ENCODE peak calls at places on chromosome 22, in five cellular contexts. P, L, K, M and R are unnamed samples.

GRCh38 chr22:36323182-36323854 is 64.4 kb downstream of the MYH9 start:
- DNase-seq in L (no peak), K (peak), P (no peak), M (no peak), R (no peak)

GRCh38 chr22:37340331-37341262 is 58.3 kb downstream of the CYTH4 start:
- DNase-seq in L (no peak), P (no peak), K (no peak), M (peak), R (no peak)

GRCh38 chr22:32005453-32005852 is 37.6 kb upstream of the SLC5A1 start:
- DNase-seq in M (no peak), K (peak), P (no peak), L (no peak), R (peak)

GRCh38 chr22:36510384-36510783 is 3.5 kb upstream of the FOXRED2 start:
- DNase-seq in P (no peak), M (no peak), K (no peak), L (peak), R (no peak)

GRCh38 chr22:36368359-36368983 is 19.3 kb downstream of the MYH9 start:
- DNase-seq in M (no peak), L (no peak), P (peak), K (peak), R (peak)

GRCh38 chr22:46355369-46355995 is 20.0 kb downstream of the TRMU start:
- DNase-seq in P (peak), M (peak), L (peak), K (peak), R (peak)

GRCh38 chr22:44100411-44100810 is 76.3 kb downstream of the PARVB start:
- DNase-seq in P (no peak), L (peak), M (no peak), K (no peak), R (no peak)

GRCh38 chr22:43345356-43345755 is 2.2 kb upstream of the SCUBE1 start:
- DNase-seq in P (no peak), L (no peak), M (no peak), K (no peak), R (no peak)

GRCh38 chr22:19723165-19723989 is at the start of gene GP1BB:
- DNase-seq in L (no peak), K (peak), M (peak), P (no peak), R (peak)

GRCh38 chr22:44181033-44181911 is 547 bp downstream of the PARVG start:
- DNase-seq in K (no peak), L (peak), M (no peak), P (peak), R (no peak)

GRCh38 chr22:16957781-16958180 is 50.2 kb downstream of the GAB4 start:
- DNase-seq in K (no peak), P (no peak), L (no peak), M (no peak), R (no peak)

GRCh38 chr22:35498446-35498845 is 42.2 kb upstream of the RASD2 start:
- DNase-seq in K (no peak), L (no peak), P (no peak), M (no peak), R (no peak)

GRCh38 chr22:20567371-20567847 is 60.0 kb downstream of the MED15 start:
- DNase-seq in K (peak), M (no peak), L (peak), P (peak), R (peak)

GRCh38 chr22:19038164-19038546 is 84.1 kb downstream of the DGCR2 start:
- DNase-seq in P (no peak), K (no peak), M (no peak), L (no peak), R (no peak)

GRCh38 chr22:35804421-35804820 is 86.7 kb downstream of the APOL5 start:
- DNase-seq in P (no peak), L (no peak), M (no peak), K (no peak), R (no peak)

GRCh38 chr22:41324818-41325528 is 23.6 kb downstream of the ZC3H7B start:
- DNase-seq in K (no peak), P (no peak), M (no peak), L (no peak), R (no peak)

GRCh38 chr22:38317237-38317994 is at the start of gene CSNK1E:
- DNase-seq in K (peak), M (peak), L (peak), P (peak), R (peak)

GRCh38 chr22:41481131-41481830 is 12.4 kb downstream of the ACO2 start:
- DNase-seq in L (peak), M (no peak), P (no peak), K (no peak), R (no peak)

GRCh38 chr22:19232620-19233019 is 54.1 kb upstream of the SLC25A1 start:
- DNase-seq in L (no peak), M (no peak), P (no peak), K (peak), R (no peak)

GRCh38 chr22:46061431-46062231 is 84.7 kb upstream of the WNT7B start:
- DNase-seq in M (no peak), K (no peak), P (no peak), L (peak), R (no peak)

GRCh38 chr22:31629741-31630184 is 32.3 kb downstream of the PISD start:
- DNase-seq in P (peak), K (no peak), L (no peak), M (no peak), R (no peak)

GRCh38 chr22:47192106-47192650 is 429.7 kb downstream of the TBC1D22A start:
- DNase-seq in P (no peak), M (no peak), K (no peak), L (peak), R (no peak)

GRCh38 chr22:50711446-50712340 is 26.3 kb upstream of the ACR start:
- DNase-seq in P (no peak), L (peak), K (no peak), M (peak), R (no peak)

GRCh38 chr22:46377566-46378498 is 42.3 kb downstream of the TRMU start:
- DNase-seq in K (peak), M (no peak), P (no peak), L (no peak), R (peak)

DNA sequence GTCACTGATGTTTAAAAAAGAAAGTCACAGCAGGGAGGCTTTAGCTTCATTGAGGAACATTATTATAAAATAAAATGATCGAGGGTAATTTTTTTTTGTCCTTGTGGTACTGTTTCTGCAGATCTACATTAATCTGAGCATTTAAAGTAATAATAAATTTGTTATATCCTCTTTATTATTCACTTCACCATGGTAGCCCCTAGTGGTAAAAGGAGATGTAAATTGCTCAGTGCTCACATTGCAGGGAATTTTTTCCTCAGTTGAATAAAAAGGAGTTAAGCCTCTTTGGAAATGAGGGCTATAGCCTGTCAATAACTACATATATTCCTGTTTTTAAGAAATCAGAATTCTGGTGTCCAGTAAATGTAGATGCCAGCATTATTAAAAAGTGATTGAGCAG is 99.7 kb upstream of the VPREB1 start:
- DNase-seq in M (no peak), K (no peak), L (no peak), P (no peak), R (no peak)
- TF ChIP-seq CTCF in M (peak), K (peak), L (no peak), P (no peak), R (peak)

DNA sequence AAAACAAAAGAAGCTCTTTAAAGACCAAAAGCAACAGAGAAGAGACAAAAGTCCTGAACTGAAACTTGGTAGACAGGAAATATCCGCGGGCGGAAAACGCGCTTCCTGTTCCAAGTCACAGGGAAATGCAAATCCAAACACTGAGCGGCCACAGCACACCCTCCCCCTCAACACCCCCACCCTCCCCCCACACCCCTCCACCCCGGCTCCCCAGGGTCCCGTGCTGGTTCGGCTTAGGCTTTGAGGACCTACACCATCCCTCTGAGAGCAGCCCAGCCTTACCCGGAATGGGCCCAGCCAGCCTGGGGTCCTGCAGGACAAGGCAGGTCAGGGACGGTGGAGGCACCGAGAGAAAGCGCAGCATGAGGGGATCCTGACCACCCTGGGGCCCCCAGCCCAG is 160.4 kb downstream of the BRD1 start:
- DNase-seq in M (no peak), K (peak), P (no peak), L (no peak), R (no peak)
- TF ChIP-seq CTCF in M (no peak), K (no peak), P (no peak), L (no peak), R (no peak)

GRCh38 chr22:49363526-49364230 is 464.0 kb downstream of the BRD1 start:
- DNase-seq in K (no peak), M (no peak), L (no peak), P (peak), R (no peak)

GRCh38 chr22:49360746-49361145 is 466.9 kb downstream of the BRD1 start:
- DNase-seq in P (no peak), K (no peak), M (no peak), L (no peak), R (no peak)

GRCh38 chr22:49361164-49361563 is 466.5 kb downstream of the BRD1 start:
- DNase-seq in P (no peak), L (no peak), K (no peak), M (no peak), R (no peak)

GRCh38 chr22:49364398-49364797 is 463.3 kb downstream of the BRD1 start:
- DNase-seq in K (no peak), M (no peak), P (no peak), L (no peak), R (no peak)

DNA sequence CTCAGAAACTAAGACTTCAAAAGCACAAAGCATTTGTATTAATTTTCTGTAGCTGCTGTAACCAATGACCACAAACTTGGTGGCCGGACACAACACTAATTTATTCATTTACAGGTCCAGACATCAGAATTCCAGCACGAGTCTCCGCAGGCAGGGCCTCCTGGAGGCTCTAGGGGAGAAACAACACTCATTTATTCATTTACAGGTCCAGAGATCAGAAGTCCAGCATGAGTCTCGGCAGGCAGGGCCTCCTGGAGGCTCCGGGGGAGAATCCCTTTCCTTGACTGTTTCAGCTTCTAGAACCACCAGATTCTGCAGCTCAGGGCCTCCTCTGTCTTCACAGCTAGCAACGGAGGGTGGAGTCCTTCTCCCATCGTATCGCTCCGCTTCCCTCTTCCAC is 465.3 kb downstream of the BRD1 start:
- DNase-seq in M (no peak), P (no peak), L (no peak), K (no peak), R (no peak)
- TF ChIP-seq CTCF in M (no peak), P (no peak), L (no peak), K (no peak), R (no peak)

DNA sequence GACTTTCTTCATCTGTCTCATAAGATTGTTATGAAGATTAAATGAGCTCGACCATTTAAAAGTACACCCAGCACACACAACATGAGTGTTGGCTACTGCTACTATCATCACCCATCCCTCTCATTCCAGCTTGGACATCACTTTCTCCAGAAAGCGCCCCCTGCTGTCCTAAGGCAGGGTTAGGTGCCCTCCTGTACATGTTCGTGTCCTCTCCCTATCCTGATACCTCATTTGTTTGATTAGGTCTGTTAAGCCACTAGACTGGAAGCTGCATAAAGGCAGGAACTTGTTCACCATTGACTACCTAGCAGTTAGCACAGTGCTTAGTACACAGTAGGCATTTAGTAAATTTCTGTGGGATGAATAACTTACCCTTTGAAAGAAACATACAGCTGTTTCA is 85.5 kb downstream of the ENTHD1 start:
- DNase-seq in P (peak), L (no peak), K (peak), M (peak), R (peak)
- TF ChIP-seq CTCF in P (no peak), L (peak), K (peak), M (no peak), R (peak)

DNA sequence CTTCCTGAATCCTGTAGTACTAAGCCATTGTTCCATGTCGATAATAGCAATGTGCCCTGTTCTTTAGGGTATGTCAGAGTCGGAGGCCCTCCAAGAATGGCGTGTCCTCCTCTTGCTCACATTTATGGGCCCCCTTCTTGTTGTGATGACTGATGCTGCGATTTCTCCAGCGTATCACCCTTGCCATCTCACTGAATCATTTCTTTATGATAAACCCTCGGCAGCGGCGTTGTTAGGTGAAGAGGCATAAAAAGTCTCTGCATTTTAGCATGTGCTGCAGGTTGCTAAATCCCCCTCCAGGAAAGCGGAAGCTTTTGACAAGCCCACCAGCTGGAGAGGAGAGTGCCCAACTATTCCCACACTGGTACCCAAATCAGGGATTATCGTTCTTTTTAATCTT is 1045.3 kb downstream of the BRD1 start:
- DNase-seq in M (no peak), K (no peak), P (no peak), L (no peak), R (no peak)
- TF ChIP-seq CTCF in M (no peak), K (no peak), P (no peak), L (no peak), R (no peak)

DNA sequence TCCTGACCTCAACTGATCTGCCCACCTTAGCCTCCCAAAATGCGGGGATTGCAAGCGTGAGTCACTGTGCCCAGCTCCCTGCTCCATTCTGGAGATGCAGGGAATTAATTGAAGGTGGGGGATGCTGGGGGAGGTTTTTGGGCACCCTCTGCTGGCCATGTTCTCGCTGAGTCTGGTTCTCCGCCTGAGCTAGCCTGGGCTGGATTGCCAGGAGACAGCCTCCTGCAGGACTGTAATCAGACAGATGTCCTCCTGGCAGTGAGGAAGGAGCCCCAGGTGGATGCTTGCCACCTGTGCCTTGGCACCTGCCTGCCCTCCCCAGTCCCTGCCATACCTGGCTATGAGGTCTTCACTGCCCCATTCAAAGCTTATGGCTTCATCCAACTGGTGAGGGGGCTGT is 5.4 kb downstream of the MTFP1 start:
- DNase-seq in P (no peak), K (no peak), L (peak), M (no peak), R (no peak)
- TF ChIP-seq CTCF in P (no peak), K (no peak), L (no peak), M (no peak), R (no peak)

GRCh38 chr22:22943521-22944267 is 56.1 kb downstream of the IGLL5 start:
- DNase-seq in L (no peak), P (peak), M (no peak), K (no peak), R (no peak)
- TF ChIP-seq CTCF in L (no peak), P (no peak), M (no peak), K (peak), R (no peak)

GRCh38 chr22:29375436-29376076 is 12.8 kb downstream of the AP1B1 start:
- DNase-seq in M (no peak), K (no peak), L (peak), P (no peak), R (no peak)

GRCh38 chr22:29369460-29369859 is 18.9 kb downstream of the AP1B1 start:
- DNase-seq in M (no peak), P (no peak), L (peak), K (peak), R (no peak)

DNA sequence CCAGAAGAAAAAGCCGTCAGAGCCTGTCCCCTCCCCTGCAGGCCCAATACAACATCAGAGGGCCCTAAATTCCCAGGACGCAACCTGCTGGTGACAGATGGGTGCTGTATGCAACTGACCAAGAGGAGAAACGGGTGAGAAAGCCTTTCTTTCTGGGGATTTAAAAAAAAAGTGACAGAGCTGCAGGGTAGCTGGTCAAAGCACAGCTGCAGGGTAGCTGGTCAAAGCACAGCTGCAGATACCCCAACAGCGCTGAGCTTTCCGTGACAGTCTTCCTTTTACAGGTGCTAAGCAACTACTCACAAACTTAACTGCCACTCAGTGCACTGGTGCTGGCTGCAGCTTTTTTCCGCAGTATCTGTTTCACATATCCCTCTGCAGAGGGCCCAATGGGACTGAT is 17.8 kb downstream of the AP1B1 start:
- DNase-seq in L (no peak), P (no peak), K (no peak), M (peak), R (no peak)
- TF ChIP-seq CTCF in L (no peak), P (no peak), K (no peak), M (no peak), R (no peak)

DNA sequence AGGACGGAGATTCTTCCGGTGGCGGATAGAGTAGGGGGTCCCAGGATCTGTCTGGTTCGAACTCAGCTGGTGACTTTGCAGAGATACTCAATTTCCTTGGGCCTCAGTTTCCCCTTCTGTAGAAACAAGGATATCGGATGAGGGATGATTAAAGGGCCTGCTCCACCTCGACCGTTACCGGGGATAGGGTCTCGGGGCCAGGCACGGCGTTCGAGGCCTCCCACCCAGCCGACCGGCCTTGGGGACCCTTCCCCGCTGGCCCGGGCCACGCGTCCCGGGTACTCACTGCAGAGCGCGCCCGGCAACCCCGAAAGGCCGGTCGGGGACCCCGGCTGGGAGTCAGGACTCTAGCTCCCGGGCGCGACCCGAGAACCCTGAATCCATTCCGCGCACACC is 321 bp downstream of the RHBDD3 start:
- DNase-seq in P (no peak), M (no peak), L (no peak), K (no peak), R (no peak)
- TF ChIP-seq CTCF in P (no peak), M (no peak), L (no peak), K (no peak), R (no peak)